ENCODE peak calls at places on chromosome 5, in eight cellular contexts. V is putamen; U is activated CD8-positive, alpha-beta memory T cell treated with anti-CD3 and anti-CD28 coated beads for 4 hours; J is nephron progenitor cell; R is Right ventricle myocardium superior; M is kidney tubule cell; Y is colonic mucosa; I is stromal cell of bone marrow. H is an unnamed sample.

GRCh38 chr5:107396351-107396690 is 274.4 kb downstream of the EFNA5 start:
- DNase-seq in V (no peak), U (no peak), I (no peak), J (no peak), Y (no peak), R (no peak), M (no peak), H (no peak)

GRCh38 chr5:144469106-144469505 is 298.4 kb downstream of the KCTD16 start:
- DNase-seq in J (no peak), I (peak; percentile 35), V (no peak), M (peak; percentile 91), Y (no peak), U (no peak), R (no peak), H (no peak)

GRCh38 chr5:179439181-179439990 is 94.1 kb upstream of the ADAMTS2 start:
- DNase-seq in U (no peak), J (no peak), R (no peak), M (no peak), V (no peak), Y (no peak), I (no peak), H (no peak)

GRCh38 chr5:57416246-57416996 is 66.2 kb downstream of the ACTBL2 start:
- DNase-seq in M (peak; percentile 6), V (no peak), I (peak; percentile 31), R (no peak), Y (no peak), J (no peak), U (no peak), H (no peak)

GRCh38 chr5:142680605-142681259 is 5.2 kb downstream of the FGF1 start:
- DNase-seq in M (peak; percentile 92), I (no peak), U (no peak), Y (peak; percentile 81), R (no peak), J (no peak), V (no peak), H (no peak)

GRCh38 chr5:137498736-137499505 is at the start of gene SPOCK1:
- DNase-seq in M (peak; percentile 82), Y (peak; percentile 50), U (peak; percentile 3), I (peak; percentile 57), R (peak; percentile 85), V (peak; percentile 84), J (peak; percentile 91), H (peak; percentile 78)

GRCh38 chr5:90161399-90161798 is 248.2 kb downstream of the CETN3 start:
- DNase-seq in J (peak; percentile 40), R (peak; percentile 59), U (no peak), Y (no peak), M (peak; percentile 3), V (no peak), I (no peak), H (no peak)

GRCh38 chr5:5422819-5423515 is 490 bp downstream of the ICE1 start:
- DNase-seq in U (no peak), V (no peak), R (no peak), Y (peak; percentile 17), M (no peak), J (no peak), I (no peak), H (peak; percentile 27)

GRCh38 chr5:34834794-34835089 is 4.2 kb upstream of the TTC23L start:
- DNase-seq in U (no peak), V (no peak), Y (no peak), M (no peak), J (no peak), R (no peak), I (no peak), H (no peak)

GRCh38 chr5:173888473-173889135 is 455 bp downstream of the CPEB4 start:
- DNase-seq in I (no peak), U (no peak), J (peak; percentile 30), R (peak; percentile 50), M (no peak), V (no peak), Y (peak; percentile 37), H (no peak)

GRCh38 chr5:87302061-87302460 is 34.4 kb downstream of the RASA1 start:
- DNase-seq in M (no peak), U (no peak), R (no peak), J (no peak), V (no peak), Y (no peak), I (peak; percentile 11), H (no peak)

GRCh38 chr5:15267966-15268365 is 232.0 kb upstream of the FBXL7 start:
- DNase-seq in M (no peak), U (no peak), J (no peak), R (no peak), Y (no peak), I (no peak), V (no peak), H (no peak)

GRCh38 chr5:108801301-108801700 is 53.6 kb downstream of the FER start:
- DNase-seq in I (no peak), Y (no peak), J (no peak), M (no peak), R (no peak), U (no peak), V (no peak), H (no peak)

GRCh38 chr5:73748510-73749410 is 122.8 kb downstream of the ARHGEF28 start:
- DNase-seq in M (no peak), I (no peak), V (no peak), Y (no peak), U (no peak), J (no peak), R (peak; percentile 65), H (no peak)

GRCh38 chr5:4804619-4805211 is 335.4 kb upstream of the ADAMTS16 start:
- DNase-seq in M (no peak), Y (no peak), V (no peak), I (no peak), U (no peak), J (no peak), R (no peak), H (no peak)

GRCh38 chr5:141952030-141952429 is 6.0 kb downstream of the PCDH12 start:
- DNase-seq in Y (no peak), U (no peak), J (no peak), R (no peak), M (no peak), V (no peak), I (no peak), H (no peak)

GRCh38 chr5:141489841-141490240 is 960 bp downstream of the PCDHGC5 start:
- DNase-seq in R (no peak), I (no peak), V (no peak), U (no peak), M (no peak), J (no peak), Y (no peak), H (no peak)

GRCh38 chr5:45038366-45038987 is 229.7 kb downstream of the MRPS30 start:
- DNase-seq in I (peak; percentile 6), R (no peak), Y (no peak), J (peak; percentile 4), M (peak; percentile 51), V (peak; percentile 47), U (no peak), H (no peak)

GRCh38 chr5:72508241-72509170 is 1.3 kb upstream of the ZNF366 start:
- DNase-seq in M (peak; percentile 11), J (no peak), U (no peak), R (no peak), Y (no peak), I (no peak), V (no peak), H (no peak)

GRCh38 chr5:126398791-126399190 is 24.4 kb upstream of the GRAMD2B start:
- DNase-seq in J (no peak), Y (no peak), R (no peak), M (no peak), V (no peak), I (no peak), U (no peak), H (no peak)

GRCh38 chr5:10610058-10610457 is 46.2 kb downstream of the ANKRD33B start:
- DNase-seq in M (no peak), I (no peak), R (no peak), Y (no peak), V (no peak), J (no peak), U (no peak), H (no peak)

GRCh38 chr5:98898743-98899142 is 30.1 kb downstream of the CHD1 start:
- DNase-seq in U (no peak), Y (no peak), J (no peak), R (no peak), I (no peak), M (no peak), V (no peak), H (no peak)

GRCh38 chr5:181241393-181241975 is 2.2 kb downstream of the RACK1 start:
- DNase-seq in Y (no peak), U (no peak), V (no peak), M (peak; percentile 87), R (no peak), J (no peak), I (peak; percentile 85), H (no peak)

GRCh38 chr5:3694819-3695218 is 99.2 kb downstream of the IRX1 start:
- DNase-seq in I (no peak), M (peak; percentile 64), U (no peak), R (no peak), V (no peak), J (no peak), Y (no peak), H (no peak)

GRCh38 chr5:73938280-73938937 is 312.4 kb downstream of the ARHGEF28 start:
- DNase-seq in Y (no peak), U (no peak), R (no peak), J (no peak), I (peak; percentile 91), M (peak; percentile 96), V (no peak), H (no peak)

GRCh38 chr5:179142434-179143198 is 82.4 kb downstream of the ZNF354C start:
- DNase-seq in R (no peak), Y (no peak), I (peak; percentile 30), V (no peak), J (no peak), U (no peak), M (peak; percentile 73), H (no peak)

GRCh38 chr5:150139334-150139733 is 16.3 kb downstream of the PDGFRB start:
- DNase-seq in R (no peak), U (no peak), I (no peak), V (no peak), J (no peak), Y (no peak), M (peak; percentile 56), H (no peak)

GRCh38 chr5:119347574-119347973 is 8.2 kb upstream of the TNFAIP8 start:
- DNase-seq in R (no peak), V (no peak), M (peak; percentile 91), I (no peak), Y (no peak), J (no peak), U (no peak), H (no peak)

GRCh38 chr5:69517763-69518212 is 25.2 kb downstream of the OCLN start:
- DNase-seq in Y (peak; percentile 55), U (no peak), J (no peak), R (no peak), M (peak; percentile 46), V (no peak), I (no peak), H (no peak)

H was measured in progenitor cell of endocrine pancreas.